ENCODE peak calls at places on chromosome 9, in four cellular contexts. H is T-helper 2 cell, J is lower lobe of right lung, A is body of pancreas. C is an unnamed sample.

GRCh38 chr9:36037580-36038169 is 962 bp downstream of the RECK start:
- DNase-seq in H (no peak), A (no peak), J (no peak), C (no peak)

GRCh38 chr9:8627944-8628679 is 828.5 kb upstream of the DMAC1 start:
- DNase-seq in A (no peak), J (no peak), H (no peak), C (no peak)

GRCh38 chr9:91727316-91727861 is 222.6 kb downstream of the ROR2 start:
- DNase-seq in J (no peak), H (no peak), A (peak; percentile 33), C (no peak)

GRCh38 chr9:30932226-30932625 is 1452.2 kb upstream of the ACO1 start:
- DNase-seq in J (no peak), H (no peak), A (no peak), C (no peak)

GRCh38 chr9:89515416-89515815 is 17.5 kb upstream of the SEMA4D start:
- DNase-seq in J (no peak), H (no peak), A (no peak), C (no peak)

GRCh38 chr9:81069923-81070322 is 619.4 kb downstream of the TLE1 start:
- DNase-seq in J (no peak), A (no peak), H (no peak), C (no peak)

GRCh38 chr9:88387035-88387732 is 1.1 kb upstream of the SPIN1 start:
- DNase-seq in A (peak; percentile 55), J (peak; percentile 70), H (no peak), C (peak; percentile 19)

GRCh38 chr9:86406366-86406765 is 52.2 kb upstream of the TUT7 start:
- DNase-seq in A (no peak), H (no peak), J (no peak), C (no peak)

GRCh38 chr9:121199921-121200320 is 1.7 kb downstream of the RAB14 start:
- DNase-seq in A (no peak), H (no peak), J (no peak), C (no peak)

GRCh38 chr9:97596906-97597305 is 36.3 kb downstream of the TSTD2 start:
- DNase-seq in J (no peak), H (no peak), A (no peak), C (no peak)

GRCh38 chr9:91924090-91924489 is 25.9 kb downstream of the ROR2 start:
- DNase-seq in J (no peak), H (no peak), A (no peak), C (no peak)

C was measured in left ventricle myocardium inferior.